ENCODE peak calls at places on chromosome 16, in five cellular contexts. V, H, T, O and C are unnamed samples.

GRCh38 chr16:75952124-75952523 is 225.8 kb upstream of the CPHXL start:
- DNase-seq in H (no peak), T (no peak), V (no peak), O (no peak), C (no peak)

GRCh38 chr16:22075043-22075757 is 17.1 kb upstream of the VWA3A start:
- DNase-seq in H (no peak), O (peak), T (no peak), V (no peak), C (peak)

GRCh38 chr16:83470406-83470805 is 337.4 kb upstream of the HSBP1 start:
- DNase-seq in O (peak), V (no peak), T (no peak), H (no peak), C (peak)

GRCh38 chr16:27689711-27690110 is 139.8 kb downstream of the KATNIP start:
- DNase-seq in H (no peak), O (peak), V (no peak), T (no peak), C (no peak)

GRCh38 chr16:24332695-24333094 is 76.6 kb downstream of the CACNG3 start:
- DNase-seq in T (no peak), O (no peak), H (no peak), V (no peak), C (no peak)

GRCh38 chr16:21100447-21100846 is 50.2 kb downstream of the DNAH3 start:
- DNase-seq in H (no peak), V (no peak), O (peak), T (no peak), C (peak)

GRCh38 chr16:87832759-87833502 is 36.4 kb downstream of the SLC7A5 start:
- DNase-seq in O (no peak), H (no peak), T (no peak), V (no peak), C (no peak)

GRCh38 chr16:85912271-85912974 is 13.5 kb downstream of the IRF8 start:
- DNase-seq in T (no peak), H (no peak), O (peak), V (no peak), C (peak)

GRCh38 chr16:18803569-18804462 is 2.5 kb upstream of the ARL6IP1 start:
- DNase-seq in H (no peak), T (no peak), O (peak), V (no peak), C (no peak)

GRCh38 chr16:57998992-57999365 is 1.5 kb downstream of the ZNF319 start:
- DNase-seq in V (no peak), O (no peak), T (no peak), H (no peak), C (no peak)

GRCh38 chr16:88940196-88941050 is 36.6 kb downstream of the CBFA2T3 start:
- DNase-seq in O (no peak), V (no peak), T (no peak), H (peak), C (no peak)

GRCh38 chr16:85422374-85423185 is 190.5 kb upstream of the GSE1 start:
- DNase-seq in O (no peak), H (no peak), V (no peak), T (no peak), C (no peak)

GRCh38 chr16:67403976-67404555 is 10.8 kb upstream of the TPPP3 start:
- DNase-seq in V (no peak), H (no peak), O (no peak), T (no peak), C (no peak)

GRCh38 chr16:57828272-57829161 is 26.2 kb upstream of the KIFC3 start:
- DNase-seq in V (no peak), H (no peak), O (no peak), T (peak), C (no peak)

GRCh38 chr16:1536601-1537000 is 3.1 kb downstream of the TMEM204 start:
- DNase-seq in T (no peak), V (no peak), O (no peak), H (no peak), C (no peak)

GRCh38 chr16:86669937-86670772 is 91.8 kb downstream of the FOXL1 start:
- DNase-seq in H (no peak), V (no peak), T (no peak), O (peak), C (no peak)

GRCh38 chr16:23327836-23328235 is 25.7 kb downstream of the SCNN1B start:
- DNase-seq in T (no peak), H (no peak), O (no peak), V (no peak), C (no peak)

GRCh38 chr16:11151156-11151904 is 104.7 kb downstream of the SOCS1 start:
- DNase-seq in V (no peak), H (peak), O (no peak), T (no peak), C (no peak)

GRCh38 chr16:57092786-57093301 is 461 bp downstream of the CPNE2 start:
- DNase-seq in H (peak), T (peak), V (no peak), O (no peak), C (no peak)

GRCh38 chr16:82187829-82188228 is 17.8 kb upstream of the MPHOSPH6 start:
- DNase-seq in V (no peak), O (no peak), H (no peak), T (no peak), C (no peak)

GRCh38 chr16:82195917-82196494 is 26.0 kb upstream of the MPHOSPH6 start:
- DNase-seq in V (no peak), T (no peak), H (no peak), O (no peak), C (no peak)

GRCh38 chr16:82194076-82194475 is 24.1 kb upstream of the MPHOSPH6 start:
- DNase-seq in T (no peak), V (no peak), O (no peak), H (no peak), C (no peak)

GRCh38 chr16:82197540-82198240 is 27.7 kb upstream of the MPHOSPH6 start:
- DNase-seq in H (no peak), O (no peak), T (no peak), V (no peak), C (no peak)

DNA sequence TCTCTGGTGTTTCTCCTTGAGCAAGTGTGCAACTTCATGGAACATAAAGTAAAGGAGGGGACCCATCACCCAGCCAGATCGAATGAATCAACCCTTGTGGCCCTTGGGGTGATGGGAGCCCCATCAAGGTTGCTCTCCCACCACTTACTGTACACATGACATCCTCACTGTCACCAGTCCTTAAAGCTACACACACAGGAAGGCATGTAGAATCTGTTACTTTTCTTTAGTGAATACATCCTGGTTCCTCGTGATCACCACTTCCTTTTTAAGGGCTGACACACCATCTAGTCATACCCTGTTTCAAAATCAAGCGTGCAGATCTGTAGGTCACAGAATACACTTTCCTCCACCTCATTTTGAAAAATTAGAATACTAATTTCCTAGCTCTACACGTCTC is 22.6 kb upstream of the MPHOSPH6 start:
- DNase-seq in V (no peak), H (no peak), T (no peak), O (peak), C (peak)
- H3K27ac ChIP-seq in V (no peak), H (no peak), T (no peak), O (peak), C (peak)

GRCh38 chr16:50485232-50485631 is 63.0 kb upstream of the NKD1 start:
- DNase-seq in O (no peak), T (no peak), V (no peak), H (no peak), C (no peak)

GRCh38 chr16:50491516-50491915 is 56.7 kb upstream of the NKD1 start:
- DNase-seq in T (no peak), V (no peak), H (no peak), O (no peak), C (no peak)

GRCh38 chr16:50489187-50489586 is 59.0 kb upstream of the NKD1 start:
- DNase-seq in O (no peak), T (no peak), H (no peak), V (no peak), C (no peak)

GRCh38 chr16:50490828-50491227 is 57.4 kb upstream of the NKD1 start:
- DNase-seq in O (no peak), V (no peak), H (no peak), T (no peak), C (no peak)

GRCh38 chr16:50487528-50487927 is 60.7 kb upstream of the NKD1 start:
- DNase-seq in V (no peak), H (no peak), T (no peak), O (no peak), C (no peak)
- H3K27ac ChIP-seq in V (no peak), H (no peak), T (no peak), O (no peak), C (no peak)

DNA sequence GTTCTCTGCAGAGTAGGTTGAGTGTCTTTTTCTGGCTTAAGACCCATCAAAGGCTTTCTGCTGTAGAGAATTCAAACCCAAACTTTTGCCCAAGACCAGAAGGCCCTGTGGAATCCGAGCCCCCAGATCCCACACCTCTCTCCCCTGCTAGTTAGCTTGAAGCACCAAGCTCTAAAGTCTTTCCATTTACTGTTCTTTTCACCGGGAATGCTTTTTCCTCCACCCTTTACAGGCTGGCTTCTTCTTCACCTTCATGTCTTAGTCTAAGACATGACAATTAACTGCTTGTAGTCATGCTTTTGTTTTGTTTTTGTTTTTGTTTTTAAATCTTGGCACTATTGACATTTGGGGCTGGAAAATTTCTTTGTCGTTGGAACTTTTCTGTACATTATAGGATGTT is 15.5 kb downstream of the HSD17B2 start:
- DNase-seq in V (no peak), O (no peak), T (no peak), H (no peak), C (no peak)
- H3K27ac ChIP-seq in V (no peak), O (no peak), T (no peak), H (no peak), C (no peak)

DNA sequence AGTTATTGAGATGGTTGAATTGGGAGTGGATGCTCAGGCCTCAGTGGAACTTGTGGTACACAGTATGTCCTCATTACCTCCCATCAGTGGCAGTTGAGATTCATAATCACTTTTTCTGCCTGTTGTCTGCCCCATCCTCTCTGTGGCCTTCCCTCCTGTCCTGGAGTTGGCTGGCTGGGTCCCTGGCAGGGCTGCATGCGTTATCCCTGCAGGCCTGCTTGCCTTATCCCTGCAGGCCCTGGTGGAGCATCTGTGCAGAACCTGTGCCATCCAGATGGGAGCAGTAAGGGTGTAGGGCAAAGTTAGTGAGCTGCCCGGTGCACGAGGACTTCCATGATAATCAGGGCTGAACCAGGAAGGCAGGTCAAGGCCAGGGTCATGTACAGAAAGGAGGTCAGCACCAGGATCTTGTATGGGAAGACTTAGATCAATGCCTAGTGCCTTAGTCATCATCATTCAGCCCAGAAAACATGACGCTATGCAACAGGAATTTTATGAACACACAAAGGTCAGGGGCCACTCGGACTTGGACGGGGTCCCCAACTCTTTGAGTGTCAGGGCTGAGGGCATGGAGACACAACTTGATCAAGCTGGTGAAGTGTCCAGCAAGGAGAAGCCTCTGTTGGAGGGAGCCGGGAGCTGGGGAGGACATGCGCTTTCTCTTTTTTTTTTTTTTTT is 47.2 kb downstream of the ABCC1 start:
- DNase-seq in H (peak), O (peak), T (peak), V (no peak), C (peak)
- H3K27ac ChIP-seq in H (peak), O (peak), T (no peak), V (no peak), C (peak)

DNA sequence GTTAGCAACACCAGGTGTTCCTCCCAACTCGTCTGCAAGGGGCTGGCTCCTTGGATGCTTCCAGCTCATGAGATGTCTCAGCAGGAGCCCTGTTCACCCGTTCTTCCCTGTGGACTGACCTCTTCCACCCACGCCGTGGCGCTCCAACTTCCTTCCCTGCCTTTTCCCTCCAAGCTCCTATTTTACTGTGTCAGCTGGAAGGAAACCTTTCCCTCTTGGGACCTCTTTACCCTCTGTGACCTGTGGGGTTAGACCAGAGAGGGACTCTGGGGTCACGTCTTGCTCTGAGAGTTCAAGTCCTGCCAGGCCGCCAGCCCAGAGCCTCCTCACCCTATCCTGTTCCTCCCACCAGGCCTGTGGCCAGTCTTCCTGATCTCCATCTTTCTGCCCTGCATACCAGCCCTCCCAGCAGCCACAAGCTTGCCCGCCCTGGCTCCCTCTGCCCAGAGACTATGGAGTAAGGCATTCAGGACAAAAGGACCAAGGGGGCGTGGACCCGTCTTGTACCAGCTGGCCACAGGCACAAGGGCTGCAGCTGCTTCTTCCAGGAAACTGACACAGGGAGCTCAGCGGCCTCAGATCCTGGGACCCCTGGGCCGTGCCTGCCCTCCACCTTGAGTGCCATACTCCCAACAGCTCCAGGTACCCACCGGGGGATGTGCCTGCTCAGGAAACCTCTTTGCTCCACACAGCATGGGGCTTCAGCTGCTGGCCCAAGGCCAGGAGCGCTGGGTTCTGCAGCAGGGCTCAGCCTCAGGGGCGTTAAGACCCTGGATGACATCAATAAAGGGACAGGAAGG is 3.0 kb downstream of the PAQR4 start:
- DNase-seq in V (no peak), H (no peak), O (no peak), T (no peak), C (no peak)
- H3K27ac ChIP-seq in V (no peak), H (no peak), O (no peak), T (no peak), C (no peak)

GRCh38 chr16:79329967-79330366 is 270.6 kb downstream of the MAF start:
- DNase-seq in H (no peak), O (no peak), T (no peak), V (no peak), C (no peak)
- H3K27ac ChIP-seq in H (no peak), O (no peak), T (no peak), V (no peak), C (no peak)